ENCODE peak calls at places on chromosomes 16 and 17, in four cellular contexts. Q, A, B and G are unnamed samples.

GRCh38 chr16:79814124-79814523 is 213.6 kb upstream of the MAF start:
- DNase-seq in B (no peak), A (no peak), Q (no peak), G (no peak)

GRCh38 chr16:67459858-67460144 is 21.2 kb downstream of the ATP6V0D1 start:
- DNase-seq in A (no peak), Q (no peak), B (no peak), G (no peak)

GRCh38 chr16:4090476-4090875 is 25.8 kb downstream of the ADCY9 start:
- DNase-seq in A (no peak), Q (no peak), B (no peak), G (no peak)

GRCh38 chr16:73122604-73123386 is 74.9 kb upstream of the ZFHX3 start:
- DNase-seq in B (no peak), A (no peak), Q (peak; percentile 22), G (peak; percentile 16)

GRCh38 chr16:48353565-48354163 is 31.5 kb downstream of the SIAH1 start:
- DNase-seq in Q (peak; percentile 85), A (peak; percentile 18), B (peak; percentile 59), G (peak; percentile 51)

GRCh38 chr16:71878911-71879310 is 5.1 kb downstream of the ZNF821 start:
- DNase-seq in A (no peak), Q (no peak), B (no peak), G (no peak)

GRCh38 chr17:42989146-42989545 is 8.8 kb downstream of the RUNDC1 start:
- DNase-seq in B (no peak), Q (no peak), A (no peak), G (no peak)

GRCh38 chr16:77761204-77761603 is 27.2 kb upstream of the VAT1L start:
- DNase-seq in Q (no peak), A (no peak), B (no peak), G (no peak)

GRCh38 chr17:6261496-6261895 is 173.4 kb downstream of the AIPL1 start:
- DNase-seq in A (no peak), B (no peak), Q (no peak), G (no peak)

GRCh38 chr17:72602517-72603345 is 481.9 kb downstream of the SOX9 start:
- DNase-seq in A (peak; percentile 96), B (no peak), Q (peak; percentile 46), G (no peak)

GRCh38 chr17:75521951-75522727 is 3.4 kb upstream of the LLGL2 start:
- DNase-seq in Q (no peak), B (no peak), A (no peak), G (no peak)

GRCh38 chr17:45428954-45429337 is 3.7 kb downstream of the ARHGAP27 start:
- DNase-seq in Q (no peak), A (no peak), B (no peak), G (no peak)

GRCh38 chr16:56518435-56518834 is 1.4 kb downstream of the BBS2 start:
- DNase-seq in A (no peak), B (no peak), Q (no peak), G (no peak)

GRCh38 chr16:56767018-56767417 is 37.1 kb downstream of the NUP93 start:
- DNase-seq in Q (no peak), A (no peak), B (no peak), G (no peak)

GRCh38 chr16:56869513-56870270 is 4.7 kb downstream of the SLC12A3 start:
- DNase-seq in B (no peak), A (no peak), Q (no peak), G (no peak)

GRCh38 chr16:89026121-89026612 is 49.2 kb upstream of the CBFA2T3 start:
- DNase-seq in A (no peak), B (no peak), Q (peak; percentile 1), G (peak; percentile 29)

GRCh38 chr17:44438634-44439033 is 49.2 kb upstream of the ITGA2B start:
- DNase-seq in A (no peak), Q (no peak), B (no peak), G (peak; percentile 41)

GRCh38 chr17:76252040-76252954 is 12.0 kb upstream of the RNF157 start:
- DNase-seq in B (no peak), Q (peak; percentile 96), A (peak; percentile 86), G (peak; percentile 24)

GRCh38 chr16:48536600-48537200 is 73.3 kb downstream of the N4BP1 start:
- DNase-seq in B (no peak), Q (peak; percentile 47), A (no peak), G (no peak)

GRCh38 chr16:86710602-86710950 is 132.2 kb downstream of the FOXL1 start:
- DNase-seq in B (no peak), A (no peak), Q (no peak), G (no peak)

GRCh38 chr16:86708431-86708830 is 130.1 kb downstream of the FOXL1 start:
- DNase-seq in A (no peak), Q (no peak), B (no peak), G (no peak)

GRCh38 chr16:86709103-86709502 is 130.8 kb downstream of the FOXL1 start:
- DNase-seq in Q (no peak), A (no peak), B (no peak), G (no peak)

GRCh38 chr16:86712158-86713009 is 134.0 kb downstream of the FOXL1 start:
- DNase-seq in Q (no peak), A (no peak), B (no peak), G (no peak)

GRCh38 chr16:86709902-86710601 is 131.7 kb downstream of the FOXL1 start:
- DNase-seq in Q (no peak), A (no peak), B (no peak), G (no peak)
- TF ChIP-seq CTCF in Q (no peak), A (no peak), B (no peak), G (no peak)

GRCh38 chr17:1767358-1767757 is 5.5 kb downstream of the SERPINF1 start:
- DNase-seq in B (no peak), A (no peak), Q (no peak), G (no peak)
- TF ChIP-seq CTCF in B (no peak), A (no peak), Q (no peak), G (no peak)

GRCh38 chr17:81040791-81041337 is 5.9 kb downstream of the BAIAP2 start:
- DNase-seq in A (no peak), Q (no peak), B (no peak), G (no peak)
- TF ChIP-seq CTCF in A (peak; percentile 57), Q (peak; percentile 22), B (peak; percentile 47), G (no peak)

GRCh38 chr16:27980919-27981670 is 82.4 kb downstream of the GSG1L start:
- DNase-seq in Q (no peak), A (no peak), B (no peak), G (no peak)
- TF ChIP-seq CTCF in Q (no peak), A (no peak), B (no peak), G (no peak)

GRCh38 chr17:41687828-41688640 is 651 bp upstream of the EIF1 start:
- DNase-seq in A (no peak), B (no peak), Q (no peak), G (peak; percentile 35)
- TF ChIP-seq CTCF in A (peak; percentile 51), B (peak; percentile 9), Q (peak; percentile 19), G (peak; percentile 12)

DNA sequence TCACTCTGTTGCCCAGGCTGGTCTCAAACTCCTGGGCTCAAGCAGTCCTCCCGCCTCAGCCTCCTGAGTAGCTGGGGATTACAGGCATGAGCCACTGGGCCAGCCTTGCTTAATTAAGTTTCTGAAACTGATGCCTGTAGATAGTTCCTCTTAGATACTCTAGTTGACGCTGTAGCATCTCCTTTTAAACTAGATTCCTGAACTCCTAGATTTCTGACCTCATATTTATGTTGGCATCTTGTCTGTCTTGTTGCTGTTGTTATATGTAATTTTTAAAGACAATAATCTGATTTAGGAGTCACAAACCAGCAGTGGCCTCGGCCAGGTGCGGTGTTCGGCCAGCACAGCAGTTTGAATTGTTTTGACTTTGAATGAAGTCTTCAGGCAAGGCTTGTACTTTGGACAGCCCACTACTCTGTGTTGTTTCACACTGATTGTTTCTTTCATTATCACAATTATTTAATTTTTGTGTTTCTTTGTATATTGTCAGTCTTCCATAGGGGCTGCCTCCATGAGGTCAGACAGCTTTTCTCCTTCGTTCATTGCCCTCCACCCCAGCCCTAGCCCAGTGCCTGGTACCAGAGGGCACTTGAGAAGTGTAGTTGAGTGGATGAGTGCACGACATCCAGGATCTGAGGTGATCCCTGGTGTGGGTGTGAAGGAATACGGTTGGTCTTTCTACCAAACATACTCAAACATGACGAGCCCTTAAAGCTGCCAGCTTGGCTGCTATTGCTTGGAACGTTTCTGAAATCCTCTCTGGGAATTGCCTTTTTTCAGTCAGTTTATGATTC is 37.7 kb downstream of the DHRS7B start:
- DNase-seq in B (no peak), Q (no peak), A (no peak), G (no peak)
- TF ChIP-seq CTCF in B (no peak), Q (no peak), A (no peak), G (no peak)

GRCh38 chr17:70144260-70144846 is 25.0 kb upstream of the KCNJ2 start:
- DNase-seq in Q (peak; percentile 73), B (peak; percentile 24), A (no peak), G (no peak)
- TF ChIP-seq CTCF in Q (no peak), B (peak; percentile 38), A (peak; percentile 48), G (peak; percentile 30)

DNA sequence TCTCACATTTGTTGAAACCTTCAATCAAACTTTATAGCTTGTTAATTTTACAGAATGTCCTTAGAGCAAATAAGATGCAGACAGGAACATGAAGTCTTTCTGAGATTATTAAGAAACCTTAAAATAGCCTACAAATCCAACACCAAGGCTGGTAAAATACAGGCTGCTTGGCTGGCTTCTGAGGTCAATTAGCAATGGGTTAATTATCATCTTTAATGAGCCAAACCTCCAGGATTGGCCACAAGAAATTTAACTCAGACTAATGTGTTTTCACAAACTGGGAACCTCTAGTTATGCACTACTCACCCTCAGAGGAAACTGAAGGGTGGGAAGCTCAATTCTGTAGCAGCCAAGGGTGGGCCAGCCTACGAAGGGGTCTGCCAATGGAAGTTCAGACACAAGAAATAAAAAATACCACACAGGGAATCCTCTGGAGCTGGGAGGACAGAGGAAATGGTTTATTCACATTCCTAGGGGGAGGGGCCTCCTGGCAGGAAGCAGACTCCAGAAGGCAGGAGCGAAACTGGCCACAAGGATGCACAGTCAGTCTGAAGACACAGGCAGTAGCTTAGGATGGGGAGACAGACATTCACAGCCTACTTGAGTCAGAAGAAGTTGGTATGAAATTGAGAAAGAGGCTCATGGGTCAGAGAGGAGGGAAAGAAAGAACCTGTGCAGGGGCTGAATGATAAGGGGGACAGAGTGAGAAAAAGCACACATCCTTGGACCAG is 36.1 kb downstream of the HIC1 start:
- DNase-seq in A (peak; percentile 69), Q (peak; percentile 91), B (peak; percentile 90), G (no peak)
- TF ChIP-seq CTCF in A (peak; percentile 52), Q (peak; percentile 51), B (peak; percentile 64), G (no peak)